ENCODE peak calls at places on chromosomes 4 and X, in four cellular contexts. One of them, this sample, is unnamed.
A peak's percentile ranks its signal among the peaks of the same experiment; 100 is the strongest.

GRCh38 chr4:89482248-89482647 is 174.6 kb upstream of the GPRIN3 start:
- DNase-seq in GM12878: no peak
- DNase-seq in activated CD8-positive, alpha-beta memory T cell treated with anti-CD3 and anti-CD28 coated beads for 48 hours: no peak
- DNase-seq in naive B cell: no peak
- DNase-seq in this sample: no peak

GRCh38 chrX:63350979-63351616 is at the start of gene SPIN4:
- DNase-seq in GM12878: peak; percentile 39
- DNase-seq in activated CD8-positive, alpha-beta memory T cell treated with anti-CD3 and anti-CD28 coated beads for 48 hours: peak; percentile 36
- DNase-seq in naive B cell: peak; percentile 65
- DNase-seq in this sample: peak; percentile 78

GRCh38 chrX:120768681-120769080 is 107.0 kb downstream of the CT47B1 start:
- DNase-seq in GM12878: no peak
- DNase-seq in activated CD8-positive, alpha-beta memory T cell treated with anti-CD3 and anti-CD28 coated beads for 48 hours: no peak
- DNase-seq in naive B cell: no peak
- DNase-seq in this sample: no peak

GRCh38 chrX:106707771-106708454 is 18.6 kb upstream of the RNF128 start:
- DNase-seq in GM12878: no peak
- DNase-seq in activated CD8-positive, alpha-beta memory T cell treated with anti-CD3 and anti-CD28 coated beads for 48 hours: no peak
- DNase-seq in naive B cell: no peak
- DNase-seq in this sample: no peak

GRCh38 chr4:7911044-7911578 is 28.6 kb downstream of the AFAP1 start:
- DNase-seq in GM12878: no peak
- DNase-seq in activated CD8-positive, alpha-beta memory T cell treated with anti-CD3 and anti-CD28 coated beads for 48 hours: no peak
- DNase-seq in naive B cell: no peak
- DNase-seq in this sample: no peak

GRCh38 chr4:158519226-158519625 is 2.5 kb upstream of the RXFP1 start:
- DNase-seq in GM12878: no peak
- DNase-seq in activated CD8-positive, alpha-beta memory T cell treated with anti-CD3 and anti-CD28 coated beads for 48 hours: no peak
- DNase-seq in naive B cell: no peak
- DNase-seq in this sample: no peak

GRCh38 chrX:320126-320783 is 1.7 kb upstream of the GTPBP6 start:
- DNase-seq in GM12878: no peak
- DNase-seq in activated CD8-positive, alpha-beta memory T cell treated with anti-CD3 and anti-CD28 coated beads for 48 hours: no peak
- DNase-seq in naive B cell: no peak
- DNase-seq in this sample: no peak

GRCh38 chr4:6568689-6569332 is 6.2 kb upstream of the MAN2B2 start:
- DNase-seq in GM12878: no peak
- DNase-seq in activated CD8-positive, alpha-beta memory T cell treated with anti-CD3 and anti-CD28 coated beads for 48 hours: no peak
- DNase-seq in naive B cell: no peak
- DNase-seq in this sample: no peak

GRCh38 chrX:20455001-20455400 is 188.3 kb upstream of the RPS6KA3 start:
- DNase-seq in GM12878: no peak
- DNase-seq in activated CD8-positive, alpha-beta memory T cell treated with anti-CD3 and anti-CD28 coated beads for 48 hours: no peak
- DNase-seq in naive B cell: no peak
- DNase-seq in this sample: no peak

GRCh38 chr4:34181311-34181808 is 2063.0 kb downstream of the ARAP2 start:
- DNase-seq in GM12878: no peak
- DNase-seq in activated CD8-positive, alpha-beta memory T cell treated with anti-CD3 and anti-CD28 coated beads for 48 hours: no peak
- DNase-seq in naive B cell: no peak
- DNase-seq in this sample: no peak

GRCh38 chr4:145564540-145564939 is 54.6 kb upstream of the MMAA start:
- DNase-seq in GM12878: no peak
- DNase-seq in activated CD8-positive, alpha-beta memory T cell treated with anti-CD3 and anti-CD28 coated beads for 48 hours: no peak
- DNase-seq in naive B cell: no peak
- DNase-seq in this sample: no peak

GRCh38 chrX:65677954-65678469 is 10.6 kb downstream of the MSN start:
- DNase-seq in GM12878: no peak
- DNase-seq in activated CD8-positive, alpha-beta memory T cell treated with anti-CD3 and anti-CD28 coated beads for 48 hours: no peak
- DNase-seq in naive B cell: no peak
- DNase-seq in this sample: no peak

GRCh38 chr4:156663663-156664062 is 307.9 kb downstream of the PDGFC start:
- DNase-seq in GM12878: no peak
- DNase-seq in activated CD8-positive, alpha-beta memory T cell treated with anti-CD3 and anti-CD28 coated beads for 48 hours: no peak
- DNase-seq in naive B cell: no peak
- DNase-seq in this sample: no peak

GRCh38 chr4:89434364-89434988 is 126.9 kb upstream of the GPRIN3 start:
- DNase-seq in GM12878: no peak
- DNase-seq in activated CD8-positive, alpha-beta memory T cell treated with anti-CD3 and anti-CD28 coated beads for 48 hours: no peak
- DNase-seq in naive B cell: peak; percentile 8
- DNase-seq in this sample: peak; percentile 48

GRCh38 chrX:149504226-149504914 is 736 bp downstream of the IDS start:
- DNase-seq in GM12878: no peak
- DNase-seq in activated CD8-positive, alpha-beta memory T cell treated with anti-CD3 and anti-CD28 coated beads for 48 hours: peak; percentile 15
- DNase-seq in naive B cell: peak; percentile 37
- DNase-seq in this sample: no peak

GRCh38 chrX:3811331-3812311 is 98.2 kb upstream of the PRKX start:
- DNase-seq in GM12878: peak; percentile 84
- DNase-seq in activated CD8-positive, alpha-beta memory T cell treated with anti-CD3 and anti-CD28 coated beads for 48 hours: no peak
- DNase-seq in naive B cell: peak; percentile 53
- DNase-seq in this sample: peak; percentile 66

GRCh38 chr4:55169352-55169959 is 44.1 kb upstream of the KDR start:
- DNase-seq in GM12878: no peak
- DNase-seq in activated CD8-positive, alpha-beta memory T cell treated with anti-CD3 and anti-CD28 coated beads for 48 hours: no peak
- DNase-seq in naive B cell: no peak
- DNase-seq in this sample: no peak

GRCh38 chr4:80115368-80116181 is 42.5 kb upstream of the ANTXR2 start:
- DNase-seq in GM12878: no peak
- DNase-seq in activated CD8-positive, alpha-beta memory T cell treated with anti-CD3 and anti-CD28 coated beads for 48 hours: no peak
- DNase-seq in naive B cell: no peak
- DNase-seq in this sample: no peak

GRCh38 chr4:149102765-149103164 is 660.6 kb upstream of the NR3C2 start:
- DNase-seq in GM12878: no peak
- DNase-seq in activated CD8-positive, alpha-beta memory T cell treated with anti-CD3 and anti-CD28 coated beads for 48 hours: no peak
- DNase-seq in naive B cell: no peak
- DNase-seq in this sample: no peak

GRCh38 chrX:154698630-154699248 is 45.4 kb upstream of the CTAG2 start:
- DNase-seq in GM12878: no peak
- DNase-seq in activated CD8-positive, alpha-beta memory T cell treated with anti-CD3 and anti-CD28 coated beads for 48 hours: no peak
- DNase-seq in naive B cell: no peak
- DNase-seq in this sample: no peak

GRCh38 chr4:139246166-139246565 is 33.9 kb downstream of the MGARP start:
- DNase-seq in GM12878: no peak
- DNase-seq in activated CD8-positive, alpha-beta memory T cell treated with anti-CD3 and anti-CD28 coated beads for 48 hours: no peak
- DNase-seq in naive B cell: no peak
- DNase-seq in this sample: no peak

GRCh38 chr4:147625733-147626132 is 8.5 kb downstream of the TMEM184C start:
- DNase-seq in GM12878: no peak
- DNase-seq in activated CD8-positive, alpha-beta memory T cell treated with anti-CD3 and anti-CD28 coated beads for 48 hours: no peak
- DNase-seq in naive B cell: no peak
- DNase-seq in this sample: no peak

GRCh38 chr4:108788731-108789130 is 25.9 kb upstream of the ETNPPL start:
- DNase-seq in GM12878: no peak
- DNase-seq in activated CD8-positive, alpha-beta memory T cell treated with anti-CD3 and anti-CD28 coated beads for 48 hours: no peak
- DNase-seq in naive B cell: no peak
- DNase-seq in this sample: no peak

GRCh38 chr4:137510866-137511265 is 21.4 kb downstream of the PCDH18 start:
- DNase-seq in GM12878: no peak
- DNase-seq in activated CD8-positive, alpha-beta memory T cell treated with anti-CD3 and anti-CD28 coated beads for 48 hours: no peak
- DNase-seq in naive B cell: no peak
- DNase-seq in this sample: no peak

GRCh38 chr4:121191351-121191750 is 27.2 kb upstream of the TNIP3 start:
- DNase-seq in GM12878: no peak
- DNase-seq in activated CD8-positive, alpha-beta memory T cell treated with anti-CD3 and anti-CD28 coated beads for 48 hours: no peak
- DNase-seq in naive B cell: no peak
- DNase-seq in this sample: no peak

GRCh38 chr4:48774760-48775398 is 5.2 kb downstream of the FRYL start:
- DNase-seq in GM12878: no peak
- DNase-seq in activated CD8-positive, alpha-beta memory T cell treated with anti-CD3 and anti-CD28 coated beads for 48 hours: no peak
- DNase-seq in naive B cell: no peak
- DNase-seq in this sample: no peak

GRCh38 chrX:86148024-86148511 is at the start of gene DACH2:
- DNase-seq in GM12878: no peak
- DNase-seq in activated CD8-positive, alpha-beta memory T cell treated with anti-CD3 and anti-CD28 coated beads for 48 hours: no peak
- DNase-seq in naive B cell: peak; percentile 55
- DNase-seq in this sample: peak; percentile 69

GRCh38 chr4:120850048-120850599 is 72.4 kb downstream of the PRDM5 start:
- DNase-seq in GM12878: no peak
- DNase-seq in activated CD8-positive, alpha-beta memory T cell treated with anti-CD3 and anti-CD28 coated beads for 48 hours: no peak
- DNase-seq in naive B cell: no peak
- DNase-seq in this sample: no peak

GRCh38 chr4:176964116-176964691 is 171.5 kb upstream of the VEGFC start:
- DNase-seq in GM12878: no peak
- DNase-seq in activated CD8-positive, alpha-beta memory T cell treated with anti-CD3 and anti-CD28 coated beads for 48 hours: no peak
- DNase-seq in naive B cell: no peak
- DNase-seq in this sample: no peak

GRCh38 chr4:7111441-7111840 is 43.6 kb upstream of the GRPEL1 start:
- DNase-seq in GM12878: no peak
- DNase-seq in activated CD8-positive, alpha-beta memory T cell treated with anti-CD3 and anti-CD28 coated beads for 48 hours: no peak
- DNase-seq in naive B cell: no peak
- DNase-seq in this sample: no peak

GRCh38 chr4:142348489-142349076 is 497.5 kb downstream of the INPP4B start:
- DNase-seq in GM12878: no peak
- DNase-seq in activated CD8-positive, alpha-beta memory T cell treated with anti-CD3 and anti-CD28 coated beads for 48 hours: no peak
- DNase-seq in naive B cell: no peak
- DNase-seq in this sample: no peak

GRCh38 chrX:30228526-30228925 is 1.9 kb upstream of the MAGEB3 start:
- DNase-seq in GM12878: no peak
- DNase-seq in activated CD8-positive, alpha-beta memory T cell treated with anti-CD3 and anti-CD28 coated beads for 48 hours: no peak
- DNase-seq in naive B cell: no peak
- DNase-seq in this sample: no peak

GRCh38 chr4:48187813-48188212 is 53.8 kb upstream of the TXK start:
- DNase-seq in GM12878: no peak
- DNase-seq in activated CD8-positive, alpha-beta memory T cell treated with anti-CD3 and anti-CD28 coated beads for 48 hours: no peak
- DNase-seq in naive B cell: no peak
- DNase-seq in this sample: no peak

GRCh38 chrX:31713120-31713519 is 641.3 kb upstream of the FTHL17 start:
- DNase-seq in GM12878: no peak
- DNase-seq in activated CD8-positive, alpha-beta memory T cell treated with anti-CD3 and anti-CD28 coated beads for 48 hours: no peak
- DNase-seq in naive B cell: no peak
- DNase-seq in this sample: no peak

This sample was measured in midbrain.